ENCODE peak calls at places on chromosomes 2 and 18, in nine cellular contexts. X, S, C, M, Y, H, I, P and W are unnamed samples.
A peak's percentile ranks its signal among the peaks of the same experiment; 100 is the strongest.

GRCh38 chr2:15747172-15747550 is 155.5 kb downstream of the DDX1 start:
- DNase-seq in H (no peak), X (no peak), I (no peak), Y (no peak), M (no peak), P (no peak), C (no peak), S (no peak), W (no peak)

GRCh38 chr2:96832401-96832750 is 11.4 kb downstream of the ANKRD23 start:
- DNase-seq in X (no peak), C (no peak), I (no peak), S (no peak), P (no peak), M (no peak), H (no peak), Y (no peak), W (no peak)

GRCh38 chr2:8511868-8512612 is 169.8 kb upstream of the ID2 start:
- DNase-seq in C (no peak), H (no peak), X (no peak), M (no peak), Y (no peak), S (no peak), P (no peak), I (no peak), W (peak; percentile 16)

GRCh38 chr2:238378230-238379095 is 48.3 kb upstream of the ASB1 start:
- DNase-seq in H (no peak), C (no peak), I (no peak), X (no peak), P (no peak), S (no peak), Y (no peak), M (no peak), W (no peak)

GRCh38 chr18:76098728-76099514 is 396.1 kb downstream of the ZNF516 start:
- DNase-seq in H (no peak), Y (no peak), C (no peak), M (no peak), X (no peak), P (no peak), I (no peak), S (no peak), W (no peak)

GRCh38 chr2:6769346-6769745 is 96.4 kb downstream of the CMPK2 start:
- DNase-seq in C (no peak), S (no peak), I (no peak), X (no peak), H (no peak), Y (no peak), P (no peak), M (no peak), W (no peak)

GRCh38 chr2:47344890-47345583 is 57.9 kb upstream of the MSH2 start:
- DNase-seq in H (peak; percentile 86), M (no peak), X (peak; percentile 99), I (no peak), Y (peak; percentile 64), S (no peak), P (peak; percentile 73), C (no peak), W (no peak)

GRCh38 chr2:60976271-60976670 is 41.2 kb upstream of the PEX13 start:
- DNase-seq in P (no peak), I (no peak), X (no peak), Y (no peak), H (no peak), C (no peak), M (no peak), S (no peak), W (no peak)

GRCh38 chr18:9885170-9886004 is at the start of gene TXNDC2:
- DNase-seq in S (no peak), Y (no peak), P (peak; percentile 38), M (no peak), H (no peak), I (no peak), X (no peak), C (no peak), W (no peak)

GRCh38 chr2:226031078-226031937 is 631.8 kb downstream of the NYAP2 start:
- DNase-seq in S (no peak), X (peak; percentile 81), I (no peak), Y (peak; percentile 53), P (peak; percentile 73), M (peak; percentile 42), C (no peak), H (peak; percentile 65), W (peak; percentile 80)

GRCh38 chr18:8424917-8425725 is 184.1 kb upstream of the RAB12 start:
- DNase-seq in S (no peak), I (no peak), X (no peak), P (peak; percentile 16), M (peak; percentile 92), H (peak; percentile 34), C (no peak), Y (no peak), W (no peak)

GRCh38 chr2:159290289-159290907 is 3.9 kb upstream of the WDSUB1 start:
- DNase-seq in I (peak; percentile 5), C (no peak), S (no peak), H (peak; percentile 51), X (peak; percentile 75), P (peak; percentile 98), Y (no peak), M (peak; percentile 69), W (no peak)

GRCh38 chr18:37568671-37569070 is 3.1 kb upstream of the CELF4 start:
- DNase-seq in X (no peak), C (no peak), Y (no peak), M (no peak), I (no peak), S (no peak), P (no peak), H (no peak), W (no peak)

GRCh38 chr18:37567994-37568359 is 2.4 kb upstream of the CELF4 start:
- DNase-seq in X (no peak), Y (no peak), C (no peak), H (no peak), S (no peak), M (no peak), P (no peak), I (no peak), W (no peak)

GRCh38 chr18:37565985-37566478 is 434 bp upstream of the CELF4 start:
- DNase-seq in C (no peak), Y (peak; percentile 54), P (peak; percentile 45), M (peak; percentile 20), I (no peak), S (no peak), X (peak; percentile 12), H (no peak), W (peak; percentile 66)

GRCh38 chr18:37566479-37567060 is 972 bp upstream of the CELF4 start:
- DNase-seq in M (no peak), H (no peak), X (no peak), Y (no peak), I (no peak), S (no peak), C (no peak), P (no peak), W (no peak)

DNA sequence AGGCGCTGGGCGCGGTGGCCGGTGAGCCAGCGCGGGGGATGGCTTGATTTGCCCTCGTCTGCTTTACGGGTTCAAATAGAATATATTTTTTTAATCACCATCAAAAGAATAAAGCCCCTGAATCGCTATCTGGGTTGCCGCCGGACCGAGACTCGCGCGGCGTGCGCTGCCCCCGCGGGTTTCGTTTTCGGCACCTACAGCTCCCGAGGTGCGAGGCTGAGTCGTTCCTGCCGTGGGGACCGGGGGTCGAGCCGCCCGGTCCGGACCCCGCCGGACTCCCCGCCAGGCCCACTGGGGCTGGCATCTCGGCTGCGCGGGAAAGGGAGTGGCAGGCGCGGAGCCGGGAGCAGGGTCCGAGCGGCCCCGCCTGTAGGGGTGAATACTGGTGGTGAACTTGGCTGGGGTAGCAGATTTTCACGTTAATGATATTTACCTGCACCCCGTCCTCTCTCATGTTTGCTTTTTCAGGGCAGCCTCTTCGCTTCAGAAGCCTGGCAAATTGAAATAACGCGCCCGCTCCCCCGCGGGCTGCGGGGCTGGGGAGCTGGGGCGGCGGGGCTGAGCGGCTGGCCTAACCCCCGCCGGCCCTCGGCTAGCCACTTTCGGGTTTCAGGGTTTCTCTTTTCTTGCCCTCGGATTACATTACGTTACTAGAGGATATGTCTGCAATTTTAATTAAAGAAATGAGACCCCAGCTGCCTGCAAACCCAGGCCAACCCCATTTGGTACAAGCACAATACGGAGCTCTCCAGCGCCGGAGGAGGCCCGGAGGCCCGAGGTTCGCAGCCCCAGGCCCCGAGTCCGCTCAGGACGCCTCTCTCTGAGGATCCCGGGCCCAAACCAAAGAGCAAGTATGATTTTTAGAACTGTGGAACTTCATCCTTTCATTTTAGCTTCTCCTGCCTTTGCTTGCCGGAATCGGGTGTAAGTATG is 1.7 kb upstream of the CELF4 start:
- DNase-seq in M (no peak), X (no peak), S (no peak), H (no peak), Y (no peak), P (no peak), C (no peak), I (no peak), W (no peak)
- H3K27ac ChIP-seq in M (no peak overlapping the region), X (no peak overlapping the region), S (no peak overlapping the region), H (no peak overlapping the region), Y (no peak overlapping the region), P (no peak overlapping the region), C (no peak overlapping the region), I (no peak overlapping the region), W (no peak overlapping the region)

GRCh38 chr2:117269574-117269973 is 544.9 kb upstream of the DDX18 start:
- DNase-seq in S (no peak), H (no peak), X (no peak), I (no peak), P (no peak), C (no peak), Y (no peak), M (no peak), W (no peak)
- H3K4me1 ChIP-seq in S (no peaks in the 10 kb centered on the region), H (no peaks in the 10 kb centered on the region), X (no peaks in the 10 kb centered on the region), I (no peaks in the 10 kb centered on the region), P (no peaks in the 10 kb centered on the region), C (no peaks in the 10 kb centered on the region), Y (no peaks in the 10 kb centered on the region), M (no peaks in the 10 kb centered on the region), W (no peaks in the 10 kb centered on the region)

DNA sequence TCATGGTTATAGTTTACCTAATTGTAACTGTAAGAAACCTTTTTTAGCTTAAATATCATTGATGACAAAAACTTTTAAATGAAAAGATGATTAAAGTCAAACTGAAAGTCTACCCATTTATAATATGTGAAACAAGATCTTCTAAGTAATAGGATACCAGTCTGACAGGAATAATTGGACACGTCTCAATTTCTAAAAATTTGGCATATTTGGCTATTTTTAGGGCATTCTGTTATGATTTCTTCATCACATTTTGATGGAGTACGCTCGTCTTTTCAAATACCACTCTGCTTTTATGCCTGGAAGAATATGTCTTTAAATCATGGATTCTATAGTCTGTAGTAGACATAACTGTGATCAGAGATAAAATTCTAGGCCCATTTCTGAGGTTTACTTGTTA is 1.3 kb downstream of the R3HDM1 start:
- DNase-seq in P (peak; percentile 21), H (no peak), I (no peak), S (no peak), M (no peak), Y (no peak), C (no peak), X (no peak), W (no peak)
- H3K4me3 ChIP-seq in P (peak overlapping the region; percentile 26), H (peak overlapping the region; percentile 89), I (no peak overlapping the region), S (no peak overlapping the region), M (peak overlapping the region; percentile 88), Y (peak overlapping the region; percentile 96), C (no peak overlapping the region), X (peak overlapping the region; percentile 76), W (no peak overlapping the region)

DNA sequence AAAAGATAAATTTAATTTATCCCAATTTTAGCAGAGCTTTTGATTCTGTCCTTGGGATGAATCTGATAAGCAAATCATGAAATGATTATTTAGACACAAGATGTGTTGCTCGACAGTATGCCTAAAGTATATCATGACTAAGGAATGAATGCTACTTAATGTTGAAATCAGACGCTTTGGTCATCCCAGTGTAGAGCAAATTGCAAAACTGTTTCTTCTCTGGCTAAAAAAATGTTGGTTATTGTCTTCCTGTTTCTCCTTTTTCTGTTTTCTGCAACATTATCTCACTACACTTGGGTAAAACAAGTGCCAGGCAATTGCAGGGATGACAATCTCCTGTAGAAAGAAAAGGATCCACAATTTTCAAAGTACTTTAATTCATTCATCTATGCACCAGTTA is 66.4 kb downstream of the BABAM2 start:
- DNase-seq in S (no peak), I (no peak), H (no peak), M (peak; percentile 55), P (peak; percentile 78), C (no peak), X (no peak), Y (no peak), W (no peak)
- H3K27ac ChIP-seq in S (no peak overlapping the region), I (no peak overlapping the region), H (no peak overlapping the region), M (no peak overlapping the region), P (no peak overlapping the region), C (no peak overlapping the region), X (peak overlapping the region; percentile 93), Y (no peak overlapping the region), W (no peak overlapping the region)